ENCODE peak calls at places on chromosome 19, in ten cellular contexts. X is adrenal gland, G is fibroblast of villous mesenchyme, O is body of pancreas, Z is cardiac fibroblast, U is fibroblast of the aortic adventitia, K is AG04450, C is ascending aorta, H is GM06990, M is fibroblast of pulmonary artery. A is an unnamed sample.

GRCh38 chr19:31675187-31675913 is 326.1 kb upstream of the TSHZ3 start:
- DNase-seq in X (no peak), G (peak; percentile 38), O (no peak), Z (peak; percentile 46), U (peak; percentile 54), K (no peak), C (no peak), H (no peak), M (peak; percentile 6), A (peak; percentile 24)

GRCh38 chr19:10518444-10519361 is 1.5 kb upstream of the S1PR5 start:
- DNase-seq in X (no peak), G (no peak), O (no peak), Z (no peak), U (no peak), K (no peak), C (no peak), H (no peak), M (no peak), A (no peak)

GRCh38 chr19:13652810-13653590 is 111.3 kb upstream of the MRI1 start:
- DNase-seq in X (no peak), G (no peak), O (no peak), Z (no peak), U (no peak), K (no peak), C (no peak), H (no peak), M (no peak), A (no peak)

GRCh38 chr19:31316201-31316951 is 32.9 kb downstream of the TSHZ3 start:
- DNase-seq in X (no peak), G (peak; percentile 86), O (no peak), Z (peak; percentile 76), U (peak; percentile 85), K (no peak), C (peak; percentile 70), H (no peak), M (peak; percentile 72), A (peak; percentile 86)

GRCh38 chr19:13128583-13128982 is 10.5 kb downstream of the NACC1 start:
- DNase-seq in X (peak; percentile 44), G (no peak), O (no peak), Z (no peak), U (no peak), K (no peak), C (no peak), H (no peak), M (no peak), A (no peak)

GRCh38 chr19:13195678-13196077 is 45.5 kb downstream of the IER2 start:
- DNase-seq in X (no peak), G (no peak), O (peak; percentile 83), Z (no peak), U (no peak), K (no peak), C (no peak), H (peak; percentile 63), M (no peak), A (no peak)

GRCh38 chr19:50008532-50008931 is 16.6 kb downstream of the VRK3 start:
- DNase-seq in X (no peak), G (no peak), O (no peak), Z (peak; percentile 12), U (no peak), K (no peak), C (no peak), H (no peak), M (no peak), A (peak; percentile 23)

GRCh38 chr19:11479470-11480080 is 1.3 kb downstream of the ELAVL3 start:
- DNase-seq in X (peak; percentile 52), G (peak; percentile 16), O (peak; percentile 45), Z (peak; percentile 22), U (no peak), K (no peak), C (no peak), H (no peak), M (no peak), A (peak; percentile 15)

GRCh38 chr19:46408611-46409039 is 4.7 kb downstream of the CCDC8 start:
- DNase-seq in X (peak; percentile 93), G (peak; percentile 87), O (peak; percentile 61), Z (peak; percentile 70), U (peak; percentile 63), K (no peak), C (peak; percentile 90), H (no peak), M (peak; percentile 62), A (peak; percentile 54)
- H3K4me3 ChIP-seq in X (no peak overlapping the region), G (peak overlapping the region; percentile 40), O (no peak overlapping the region), Z (no peak overlapping the region), U (peak overlapping the region; percentile 17), K (peak overlapping the region; percentile 20), C (peak overlapping the region; percentile 37), H (no peak overlapping the region), M (no peak overlapping the region), A (peak overlapping the region; percentile 23)

DNA sequence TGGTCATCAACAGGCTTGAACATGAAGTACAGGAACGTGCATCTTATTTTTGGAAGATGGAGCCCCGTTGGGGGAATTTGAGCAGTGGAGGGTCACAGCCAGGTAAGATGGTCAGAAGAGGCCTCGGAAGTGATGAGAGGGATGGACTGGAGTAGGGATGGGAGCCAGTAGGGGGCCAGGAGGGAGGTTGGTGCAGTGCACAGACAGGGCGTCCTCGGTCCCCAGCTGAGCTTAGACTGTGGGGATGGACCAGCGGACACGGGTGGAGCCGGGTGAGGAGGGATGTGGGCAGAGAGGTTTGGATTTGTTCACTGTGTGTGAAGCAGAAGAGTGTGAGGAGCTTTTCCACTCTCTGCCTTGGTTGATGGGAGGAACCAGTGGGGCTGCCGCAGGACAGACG is 10.6 kb downstream of the RPS9 start:
- DNase-seq in X (peak; percentile 19), G (no peak), O (no peak), Z (no peak), U (no peak), K (no peak), C (no peak), H (no peak), M (no peak), A (no peak)
- TF ChIP-seq CTCF in X (no peak), G (no peak), O (no peak), Z (no peak), U (no peak), K (no peak), C (no peak), H (no peak), M (no peak), A (no peak)

GRCh38 chr19:749811-750210 is 1.1 kb upstream of the MISP start:
- DNase-seq in X (no peak), G (no peak), O (no peak), Z (no peak), U (no peak), K (no peak), C (no peak), H (no peak), M (no peak), A (no peak)

GRCh38 chr19:752652-753517 is 2.0 kb downstream of the MISP start:
- DNase-seq in X (peak; percentile 45), G (peak; percentile 93), O (no peak), Z (peak; percentile 85), U (peak; percentile 83), K (peak; percentile 69), C (no peak), H (no peak), M (peak; percentile 74), A (peak; percentile 91)

GRCh38 chr19:750640-751423 is at the start of gene MISP:
- DNase-seq in X (no peak), G (no peak), O (peak; percentile 36), Z (no peak), U (no peak), K (no peak), C (no peak), H (no peak), M (no peak), A (no peak)

GRCh38 chr19:754530-754929 is 3.6 kb downstream of the MISP start:
- DNase-seq in X (no peak), G (no peak), O (no peak), Z (no peak), U (no peak), K (no peak), C (no peak), H (no peak), M (no peak), A (no peak)

DNA sequence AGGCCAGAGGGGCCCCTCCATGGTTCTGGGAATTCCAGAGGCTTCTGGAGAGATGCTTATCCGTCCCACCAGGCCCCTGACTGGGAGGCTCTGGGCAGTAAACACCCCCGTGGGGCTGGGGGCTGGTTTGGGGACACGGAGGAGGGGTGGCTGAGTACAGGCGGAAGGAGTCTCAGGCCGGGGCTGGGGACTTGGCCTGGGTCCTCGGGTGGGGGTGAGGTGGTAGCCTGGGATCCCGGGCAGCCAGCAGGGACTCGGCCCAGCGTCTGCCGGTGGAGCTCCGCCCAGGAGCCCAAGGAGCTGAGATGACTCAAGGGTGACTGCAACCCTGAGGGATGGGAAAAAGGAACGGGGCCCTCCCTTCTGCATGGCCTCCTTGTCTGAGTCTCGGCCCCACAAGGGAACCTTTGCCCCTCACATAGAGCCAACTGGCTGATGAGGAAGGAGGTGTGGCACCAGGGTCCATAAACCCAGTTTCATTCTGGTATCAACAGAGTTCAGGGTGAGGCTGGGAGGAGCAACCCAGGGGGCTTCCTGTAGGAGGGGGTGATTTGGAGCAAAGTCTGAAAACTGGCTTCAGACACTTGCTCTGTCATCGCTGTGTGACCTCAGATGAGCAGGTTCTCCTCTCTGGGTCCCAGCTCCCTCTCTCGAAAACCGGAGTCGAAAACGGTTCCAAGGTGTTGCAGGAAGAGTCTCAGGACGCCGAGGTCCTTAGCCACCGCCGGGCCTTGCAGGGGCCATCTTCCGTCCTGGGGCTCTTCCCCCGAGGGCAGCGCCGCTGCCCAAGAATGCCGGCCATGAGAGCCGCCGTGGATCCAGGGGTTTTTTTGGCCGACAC is 809 bp downstream of the MISP start:
- DNase-seq in X (no peak), G (peak; percentile 85), O (no peak), Z (peak; percentile 80), U (peak; percentile 81), K (peak; percentile 45), C (no peak), H (no peak), M (peak; percentile 69), A (peak; percentile 77)
- H3K4me3 ChIP-seq in X (no peak overlapping the region), G (no peak overlapping the region), O (no peak overlapping the region), Z (no peak overlapping the region), U (no peak overlapping the region), K (no peak overlapping the region), C (no peak overlapping the region), H (no peak overlapping the region), M (no peak overlapping the region), A (no peak overlapping the region)

GRCh38 chr19:46374526-46375475 is 27.9 kb downstream of the PPP5C start:
- DNase-seq in X (peak; percentile 14), G (no peak), O (peak; percentile 10), Z (no peak), U (no peak), K (no peak), C (peak; percentile 60), H (no peak), M (no peak), A (no peak)

GRCh38 chr19:46371371-46371901 is 24.5 kb downstream of the PPP5C start:
- DNase-seq in X (peak; percentile 26), G (no peak), O (peak; percentile 10), Z (no peak), U (no peak), K (no peak), C (peak; percentile 59), H (no peak), M (peak; percentile 39), A (peak; percentile 23)

GRCh38 chr19:46373573-46374359 is 26.9 kb downstream of the PPP5C start:
- DNase-seq in X (peak; percentile 73), G (no peak), O (peak; percentile 91), Z (peak; percentile 40), U (peak; percentile 28), K (no peak), C (peak; percentile 84), H (no peak), M (peak; percentile 31), A (peak; percentile 48)

GRCh38 chr19:46369817-46370216 is 22.9 kb downstream of the PPP5C start:
- DNase-seq in X (peak; percentile 4), G (no peak), O (peak; percentile 2), Z (no peak), U (no peak), K (no peak), C (no peak), H (no peak), M (no peak), A (no peak)

DNA sequence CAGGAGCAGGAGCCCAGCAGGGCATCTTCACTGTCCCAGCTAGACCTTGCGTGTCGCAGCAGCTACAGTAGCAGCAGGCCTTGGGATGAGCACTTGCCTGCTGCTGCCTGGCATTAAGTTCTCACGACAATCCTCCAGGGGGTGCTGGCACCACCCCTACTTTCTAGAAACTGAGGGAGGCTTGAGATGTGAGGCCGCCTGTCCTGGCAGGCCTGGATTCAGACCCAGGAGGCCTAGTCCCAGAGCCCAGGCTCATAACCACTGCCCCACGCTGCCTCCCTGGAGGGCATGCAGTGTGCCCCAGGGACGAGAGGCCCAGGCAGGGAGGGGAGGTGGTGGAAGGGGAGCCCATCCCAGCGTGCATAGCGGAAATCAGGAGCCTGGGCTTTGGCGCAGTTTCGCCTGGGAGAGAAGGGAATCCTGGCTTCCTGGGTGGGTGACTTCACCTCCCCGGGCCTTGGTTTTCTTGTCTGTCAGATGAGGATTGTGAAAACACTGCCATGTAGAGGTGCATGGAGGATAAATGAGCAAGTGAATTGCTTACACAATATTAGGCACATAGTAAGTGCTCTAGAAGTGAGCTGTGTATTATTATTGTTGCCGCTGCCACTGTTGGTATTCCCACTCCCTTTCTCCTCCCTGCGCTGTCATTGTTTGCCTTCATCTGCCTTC is 26.1 kb downstream of the PPP5C start:
- DNase-seq in X (peak; percentile 60), G (no peak), O (peak; percentile 23), Z (peak; percentile 28), U (peak; percentile 41), K (no peak), C (peak; percentile 69), H (no peak), M (peak; percentile 66), A (peak; percentile 46)
- TF ChIP-seq CTCF in X (peak; percentile 18), G (peak; percentile 17), O (no peak), Z (peak; percentile 43), U (peak; percentile 25), K (peak; percentile 50), C (peak; percentile 38), H (peak; percentile 7), M (peak; percentile 38), A (peak; percentile 61)

A was measured in choroid plexus epithelial cell.